ENCODE peak calls at places on chromosomes 2 and 18, in six cellular contexts. One of them, this sample, is unnamed. For H3K4me1, the result is how much of the 10 kb centered on the place peaks cover.

GRCh38 chr2:46371858-46372257 is 74.7 kb downstream of the EPAS1 start:
- DNase-seq in aorta: no peak
- DNase-seq in neural progenitor cell: no peak
- DNase-seq in trophoblast cell: no peak
- DNase-seq in MM.1S: no peak
- DNase-seq in stomach: no peak
- DNase-seq in this sample: no peak

GRCh38 chr2:20411361-20411894 is 35.4 kb upstream of the RHOB start:
- DNase-seq in aorta: peak
- DNase-seq in neural progenitor cell: peak
- DNase-seq in trophoblast cell: peak
- DNase-seq in MM.1S: peak
- DNase-seq in stomach: peak
- DNase-seq in this sample: peak

GRCh38 chr2:26768759-26769500 is 4.8 kb downstream of the SLC35F6 start:
- DNase-seq in aorta: peak
- DNase-seq in neural progenitor cell: no peak
- DNase-seq in trophoblast cell: peak
- DNase-seq in MM.1S: no peak
- DNase-seq in stomach: peak
- DNase-seq in this sample: peak

GRCh38 chr2:102841107-102841840 is 79.4 kb downstream of the TMEM182 start:
- DNase-seq in aorta: no peak
- DNase-seq in neural progenitor cell: peak
- DNase-seq in trophoblast cell: peak
- DNase-seq in MM.1S: peak
- DNase-seq in stomach: peak
- DNase-seq in this sample: peak

GRCh38 chr2:141723834-141724233 is 407.0 kb downstream of the LRP1B start:
- DNase-seq in aorta: no peak
- DNase-seq in neural progenitor cell: no peak
- DNase-seq in trophoblast cell: no peak
- DNase-seq in MM.1S: no peak
- DNase-seq in stomach: no peak
- DNase-seq in this sample: no peak

GRCh38 chr18:31066267-31066666 is 23.7 kb upstream of the DSC3 start:
- DNase-seq in aorta: no peak
- DNase-seq in neural progenitor cell: no peak
- DNase-seq in trophoblast cell: no peak
- DNase-seq in MM.1S: no peak
- DNase-seq in stomach: no peak
- DNase-seq in this sample: no peak

GRCh38 chr2:231475965-231476364 is 11.7 kb upstream of the NCL start:
- DNase-seq in aorta: no peak
- DNase-seq in neural progenitor cell: no peak
- DNase-seq in trophoblast cell: no peak
- DNase-seq in MM.1S: no peak
- DNase-seq in stomach: no peak
- DNase-seq in this sample: no peak

GRCh38 chr2:3575534-3576324 is 669 bp downstream of the RPS7 start:
- DNase-seq in aorta: no peak
- DNase-seq in neural progenitor cell: no peak
- DNase-seq in trophoblast cell: peak
- DNase-seq in MM.1S: peak
- DNase-seq in stomach: no peak
- DNase-seq in this sample: peak

GRCh38 chr18:80022613-80023012 is 11.6 kb upstream of the RBFA start:
- DNase-seq in aorta: no peak
- DNase-seq in neural progenitor cell: peak
- DNase-seq in trophoblast cell: no peak
- DNase-seq in MM.1S: peak
- DNase-seq in stomach: no peak
- DNase-seq in this sample: no peak

GRCh38 chr2:26576565-26577441 is 64.4 kb downstream of the CIB4 start:
- DNase-seq in aorta: peak
- DNase-seq in neural progenitor cell: no peak
- DNase-seq in trophoblast cell: no peak
- DNase-seq in MM.1S: no peak
- DNase-seq in stomach: no peak
- DNase-seq in this sample: no peak

GRCh38 chr18:58226476-58226875 is 182.4 kb downstream of the NEDD4L start:
- DNase-seq in aorta: no peak
- DNase-seq in neural progenitor cell: no peak
- DNase-seq in trophoblast cell: no peak
- DNase-seq in MM.1S: no peak
- DNase-seq in stomach: peak
- DNase-seq in this sample: no peak
- H3K4me1 ChIP-seq in aorta: under half
- H3K4me1 ChIP-seq in neural progenitor cell: under half
- H3K4me1 ChIP-seq in trophoblast cell: under half
- H3K4me1 ChIP-seq in MM.1S: under half
- H3K4me1 ChIP-seq in stomach: under half
- H3K4me1 ChIP-seq in this sample: half or more

DNA sequence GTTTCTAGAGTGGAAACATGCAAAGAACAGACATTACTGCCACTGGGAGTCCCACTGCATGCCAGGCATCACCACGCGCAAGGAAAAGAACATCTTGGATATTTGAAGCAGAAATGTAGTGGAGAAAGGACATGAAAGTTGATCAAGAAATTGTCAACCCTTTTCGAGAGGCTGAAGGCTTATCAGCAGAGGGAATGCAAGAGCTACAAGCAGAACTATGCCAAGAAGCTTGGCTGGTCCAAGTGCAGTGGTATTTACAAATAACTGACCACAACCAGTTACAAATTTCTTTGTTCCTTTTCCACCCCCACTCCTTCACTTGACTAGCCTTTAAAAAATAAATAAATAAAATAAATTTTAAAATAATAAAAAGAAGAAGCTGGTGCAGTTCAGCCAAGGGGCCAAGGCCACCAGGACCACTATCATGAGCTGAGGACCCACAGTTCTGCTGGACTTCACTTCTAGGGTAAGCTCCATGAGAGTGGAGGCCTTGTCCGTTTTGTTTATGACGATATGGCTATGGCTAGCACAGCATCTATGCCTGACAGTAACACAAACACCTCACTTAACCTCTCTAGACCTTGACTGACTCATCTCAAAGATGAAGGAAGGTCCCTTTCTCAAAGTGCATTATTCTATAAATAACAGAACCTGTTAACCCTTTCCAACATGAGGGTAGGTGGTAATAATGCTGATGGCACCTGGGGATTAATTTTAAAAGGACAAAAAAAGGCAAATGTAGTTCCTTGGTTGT is 20.9 kb downstream of the MARCHF4 start:
- DNase-seq in aorta: no peak
- DNase-seq in neural progenitor cell: no peak
- DNase-seq in trophoblast cell: no peak
- DNase-seq in MM.1S: no peak
- DNase-seq in stomach: no peak
- DNase-seq in this sample: no peak
- H3K4me1 ChIP-seq in aorta: under half
- H3K4me1 ChIP-seq in neural progenitor cell: under half
- H3K4me1 ChIP-seq in trophoblast cell: under half
- H3K4me1 ChIP-seq in MM.1S: under half
- H3K4me1 ChIP-seq in stomach: under half
- H3K4me1 ChIP-seq in this sample: under half

GRCh38 chr2:38583524-38583923 is 19.2 kb downstream of the HNRNPLL start:
- DNase-seq in aorta: no peak
- DNase-seq in neural progenitor cell: no peak
- DNase-seq in trophoblast cell: no peak
- DNase-seq in MM.1S: no peak
- DNase-seq in stomach: no peak
- DNase-seq in this sample: no peak

GRCh38 chr2:38591152-38591551 is 11.6 kb downstream of the HNRNPLL start:
- DNase-seq in aorta: no peak
- DNase-seq in neural progenitor cell: no peak
- DNase-seq in trophoblast cell: no peak
- DNase-seq in MM.1S: no peak
- DNase-seq in stomach: no peak
- DNase-seq in this sample: no peak

GRCh38 chr2:38583994-38584393 is 18.7 kb downstream of the HNRNPLL start:
- DNase-seq in aorta: no peak
- DNase-seq in neural progenitor cell: no peak
- DNase-seq in trophoblast cell: no peak
- DNase-seq in MM.1S: no peak
- DNase-seq in stomach: no peak
- DNase-seq in this sample: no peak

GRCh38 chr2:38590053-38590452 is 12.7 kb downstream of the HNRNPLL start:
- DNase-seq in aorta: no peak
- DNase-seq in neural progenitor cell: no peak
- DNase-seq in trophoblast cell: no peak
- DNase-seq in MM.1S: no peak
- DNase-seq in stomach: no peak
- DNase-seq in this sample: no peak

DNA sequence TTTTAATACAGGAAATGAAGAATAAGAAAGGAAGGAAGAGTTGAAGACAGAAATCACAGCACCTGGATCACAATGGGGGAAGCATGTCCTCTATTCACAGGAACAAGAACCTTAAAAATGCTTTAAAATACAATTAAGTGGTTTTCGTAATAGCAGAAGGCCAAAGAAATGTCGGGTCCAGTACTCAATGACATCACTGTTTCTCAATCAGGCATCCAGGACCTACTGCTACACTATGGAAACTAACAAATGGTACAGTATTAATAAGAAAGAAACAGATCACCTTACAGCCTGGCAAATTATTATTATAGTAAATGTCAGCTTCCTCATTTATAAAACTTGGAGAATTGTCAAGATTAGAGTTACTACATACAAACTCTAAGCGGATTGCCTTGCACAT is 15.8 kb downstream of the HNRNPLL start:
- DNase-seq in aorta: no peak
- DNase-seq in neural progenitor cell: no peak
- DNase-seq in trophoblast cell: no peak
- DNase-seq in MM.1S: no peak
- DNase-seq in stomach: no peak
- DNase-seq in this sample: no peak
- H3K4me1 ChIP-seq in aorta: under half
- H3K4me1 ChIP-seq in neural progenitor cell: under half
- H3K4me1 ChIP-seq in trophoblast cell: under half
- H3K4me1 ChIP-seq in MM.1S: under half
- H3K4me1 ChIP-seq in stomach: under half
- H3K4me1 ChIP-seq in this sample: under half

GRCh38 chr2:203809991-203810510 is 57.5 kb upstream of the CTLA4 start:
- DNase-seq in aorta: no peak
- DNase-seq in neural progenitor cell: no peak
- DNase-seq in trophoblast cell: no peak
- DNase-seq in MM.1S: no peak
- DNase-seq in stomach: no peak
- DNase-seq in this sample: no peak

GRCh38 chr2:203811491-203812221 is 55.9 kb upstream of the CTLA4 start:
- DNase-seq in aorta: peak
- DNase-seq in neural progenitor cell: no peak
- DNase-seq in trophoblast cell: peak
- DNase-seq in MM.1S: peak
- DNase-seq in stomach: peak
- DNase-seq in this sample: peak

GRCh38 chr2:203813684-203814083 is 53.9 kb upstream of the CTLA4 start:
- DNase-seq in aorta: no peak
- DNase-seq in neural progenitor cell: no peak
- DNase-seq in trophoblast cell: no peak
- DNase-seq in MM.1S: no peak
- DNase-seq in stomach: no peak
- DNase-seq in this sample: no peak

GRCh38 chr2:203814661-203815540 is 52.7 kb upstream of the CTLA4 start:
- DNase-seq in aorta: peak
- DNase-seq in neural progenitor cell: peak
- DNase-seq in trophoblast cell: peak
- DNase-seq in MM.1S: peak
- DNase-seq in stomach: peak
- DNase-seq in this sample: peak

DNA sequence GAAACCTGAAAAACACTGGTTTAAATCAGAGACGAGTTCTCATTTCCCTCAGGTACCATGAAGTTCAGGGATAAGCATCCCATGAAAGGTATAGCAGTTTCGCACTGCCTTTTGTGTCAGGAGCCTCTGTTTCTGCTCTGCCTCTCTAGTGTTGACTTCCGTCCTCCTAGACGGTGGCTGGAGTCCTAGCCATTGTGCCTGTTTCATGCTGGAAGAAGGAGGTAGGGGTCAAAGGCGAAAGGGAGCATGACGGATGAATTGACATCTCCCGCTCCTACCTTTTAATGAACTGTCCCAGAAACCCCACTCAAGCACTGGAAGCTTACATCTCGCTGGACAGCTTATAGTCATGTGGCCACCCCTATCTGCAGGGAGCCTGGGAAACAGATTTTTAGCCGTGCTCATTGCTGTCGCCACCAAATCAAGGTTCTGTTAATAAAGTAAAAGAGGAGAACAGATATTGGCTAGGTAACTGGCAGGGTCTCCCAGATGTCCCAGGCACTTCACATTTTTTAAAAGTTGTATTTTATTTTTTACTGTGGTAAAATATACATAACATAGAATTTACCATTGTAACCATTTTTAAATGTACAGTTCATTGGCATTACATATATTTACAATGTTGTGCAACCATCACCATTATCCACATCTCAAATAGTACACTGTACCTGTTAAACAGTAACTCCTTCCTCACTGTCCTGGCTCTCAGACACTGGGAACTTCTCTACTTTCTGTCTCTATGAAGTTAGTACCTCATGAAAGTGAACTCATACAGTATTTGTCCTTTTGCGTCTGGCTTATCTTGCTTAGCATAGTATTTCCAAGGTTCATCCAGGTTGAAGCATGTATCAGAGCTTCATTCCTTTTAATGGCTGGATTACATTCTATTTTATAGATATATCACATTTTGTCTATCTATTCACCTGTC is 55.0 kb upstream of the CTLA4 start:
- DNase-seq in aorta: no peak
- DNase-seq in neural progenitor cell: no peak
- DNase-seq in trophoblast cell: no peak
- DNase-seq in MM.1S: no peak
- DNase-seq in stomach: no peak
- DNase-seq in this sample: no peak
- H3K4me1 ChIP-seq in aorta: under half
- H3K4me1 ChIP-seq in neural progenitor cell: under half
- H3K4me1 ChIP-seq in trophoblast cell: under half
- H3K4me1 ChIP-seq in MM.1S: under half
- H3K4me1 ChIP-seq in stomach: under half
- H3K4me1 ChIP-seq in this sample: under half